ENCODE peak calls at places on chromosomes 7 and 10, in five cellular contexts. P is naive thymus-derived CD8-positive, alpha-beta T cell; I is cardiac fibroblast; G is GM13977; X is HFFc6. T is an unnamed sample.

GRCh38 chr10:639001-639750 is 50.3 kb downstream of the DIP2C start:
- DNase-seq in X (no peak), G (no peak), I (no peak), P (no peak), T (no peak)

GRCh38 chr10:101385866-101386658 is 32.1 kb downstream of the BTRC start:
- DNase-seq in I (peak; percentile 38), P (no peak), X (no peak), G (no peak), T (no peak)

GRCh38 chr10:118501171-118501570 is 94.3 kb downstream of the PRLHR start:
- DNase-seq in P (no peak), G (no peak), I (peak; percentile 13), X (no peak), T (no peak)

GRCh38 chr7:19248681-19249080 is 103.5 kb upstream of the FERD3L start:
- DNase-seq in G (no peak), P (no peak), X (peak; percentile 52), I (peak; percentile 77), T (no peak)

GRCh38 chr10:57959318-57960003 is 308.2 kb downstream of the IPMK start:
- DNase-seq in G (no peak), I (no peak), X (no peak), P (no peak), T (no peak)

GRCh38 chr7:52257890-52258289 is 777.5 kb upstream of the POM121L12 start:
- DNase-seq in X (no peak), I (no peak), P (no peak), G (no peak), T (no peak)

GRCh38 chr7:130292682-130293257 is at the start of gene CPA4:
- DNase-seq in G (no peak), I (peak; percentile 99), X (peak; percentile 99), P (no peak), T (no peak)

GRCh38 chr10:104254493-104255243 is at the start of gene GSTO1:
- DNase-seq in X (peak; percentile 35), G (peak; percentile 72), I (peak; percentile 81), P (peak; percentile 57), T (peak; percentile 50)

GRCh38 chr7:79462334-79462733 is 8.9 kb upstream of the MAGI2 start:
- DNase-seq in I (no peak), P (no peak), G (no peak), X (no peak), T (no peak)

GRCh38 chr10:125629758-125630376 is 53.1 kb downstream of the TEX36 start:
- DNase-seq in I (peak; percentile 54), X (peak; percentile 31), G (peak; percentile 47), P (no peak), T (peak; percentile 57)

GRCh38 chr7:127713758-127714157 is 61.8 kb downstream of the SND1 start:
- DNase-seq in G (no peak), X (no peak), I (no peak), P (no peak), T (no peak)

GRCh38 chr10:48251152-48251524 is 23.4 kb downstream of the FRMPD2 start:
- DNase-seq in P (no peak), I (peak; percentile 3), X (no peak), G (no peak), T (no peak)

T was measured in NAMALWA.